ENCODE peak calls at places on chromosome 2, in nine cellular contexts. S, I, A, B, G, P, C, Q and T are unnamed samples.

GRCh38 chr2:102366406-102367112 is 11.0 kb downstream of the IL18R1 start:
- DNase-seq in Q (no peak), I (no peak), P (no peak), A (no peak), G (no peak), S (no peak), C (no peak), B (no peak), T (no peak)

GRCh38 chr2:219001577-219002394 is 8.6 kb upstream of the CRYBA2 start:
- DNase-seq in A (peak; percentile 72), S (peak; percentile 93), G (peak; percentile 86), B (no peak), P (no peak), C (peak; percentile 96), I (peak; percentile 92), Q (no peak), T (no peak)

GRCh38 chr2:65430515-65431416 is 1.6 kb downstream of the SPRED2 start:
- DNase-seq in Q (peak; percentile 77), S (peak; percentile 77), I (peak; percentile 80), A (peak; percentile 58), G (peak; percentile 59), B (peak; percentile 50), C (peak; percentile 78), P (peak; percentile 11), T (peak; percentile 89)

GRCh38 chr2:18156002-18156401 is 277.5 kb downstream of the KCNS3 start:
- DNase-seq in B (no peak), Q (no peak), G (no peak), I (no peak), A (no peak), P (no peak), C (no peak), S (no peak), T (no peak)

GRCh38 chr2:241905716-241906376 is 36.3 kb downstream of the RTP5 start:
- DNase-seq in P (no peak), B (no peak), I (no peak), G (no peak), S (no peak), Q (no peak), C (no peak), A (no peak), T (no peak)

GRCh38 chr2:67574230-67574629 is 177.1 kb downstream of the ETAA1 start:
- DNase-seq in B (no peak), Q (no peak), G (no peak), I (no peak), S (no peak), C (no peak), P (no peak), A (peak; percentile 48), T (no peak)

GRCh38 chr2:65360441-65360840 is 72.0 kb downstream of the SPRED2 start:
- DNase-seq in G (no peak), C (no peak), P (no peak), S (no peak), I (no peak), A (no peak), B (no peak), Q (no peak), T (no peak)

GRCh38 chr2:185567196-185567595 is 171.4 kb upstream of the FSIP2 start:
- DNase-seq in Q (no peak), C (no peak), B (no peak), A (peak; percentile 18), S (no peak), G (no peak), I (no peak), P (no peak), T (no peak)

GRCh38 chr2:170817247-170817998 is 736 bp downstream of the GAD1 start:
- DNase-seq in I (no peak), G (no peak), A (peak; percentile 65), C (no peak), S (no peak), B (no peak), Q (no peak), P (no peak), T (no peak)

GRCh38 chr2:197191948-197192338 is 118.6 kb downstream of the ANKRD44 start:
- DNase-seq in B (no peak), I (no peak), C (no peak), P (no peak), Q (no peak), G (no peak), A (no peak), S (no peak), T (peak; percentile 31)

GRCh38 chr2:17822452-17823117 is 6.3 kb downstream of the MSGN1 start:
- DNase-seq in B (no peak), I (no peak), S (no peak), C (no peak), A (no peak), G (peak; percentile 65), Q (no peak), P (no peak), T (peak; percentile 34)

GRCh38 chr2:98063289-98063688 is 23.7 kb upstream of the VWA3B start:
- DNase-seq in C (no peak), Q (no peak), G (no peak), A (no peak), I (no peak), S (no peak), B (no peak), P (no peak), T (no peak)

GRCh38 chr2:20577495-20578235 is 73.2 kb downstream of the HS1BP3 start:
- DNase-seq in G (peak; percentile 80), C (no peak), S (peak; percentile 35), I (no peak), P (no peak), B (no peak), Q (no peak), A (peak; percentile 97), T (no peak)

GRCh38 chr2:69565431-69565839 is 78.1 kb downstream of the AAK1 start:
- DNase-seq in A (no peak), G (peak; percentile 54), P (no peak), C (peak; percentile 75), B (peak; percentile 42), S (no peak), Q (peak; percentile 44), I (peak; percentile 85), T (peak; percentile 61)
- TF ChIP-seq CTCF in A (peak; percentile 84), G (peak; percentile 71), P (peak; percentile 68), C (peak; percentile 70), B (peak; percentile 33), S (peak; percentile 36), Q (peak; percentile 29), I (peak; percentile 64), T (peak; percentile 92)

GRCh38 chr2:55031505-55031904 is 18.7 kb downstream of the RTN4 start:
- DNase-seq in Q (no peak), A (no peak), G (no peak), S (no peak), C (no peak), I (no peak), P (no peak), B (no peak), T (no peak)

GRCh38 chr2:55035716-55036115 is 14.5 kb downstream of the RTN4 start:
- DNase-seq in C (no peak), S (no peak), P (no peak), G (no peak), Q (no peak), I (no peak), A (no peak), B (no peak), T (no peak)

GRCh38 chr2:55033921-55034320 is 16.3 kb downstream of the RTN4 start:
- DNase-seq in I (no peak), G (no peak), B (no peak), Q (no peak), S (no peak), A (no peak), C (no peak), P (no peak), T (no peak)

GRCh38 chr2:55030766-55031165 is 19.5 kb downstream of the RTN4 start:
- DNase-seq in A (no peak), B (no peak), G (no peak), C (no peak), Q (no peak), I (no peak), P (no peak), S (no peak), T (no peak)

DNA sequence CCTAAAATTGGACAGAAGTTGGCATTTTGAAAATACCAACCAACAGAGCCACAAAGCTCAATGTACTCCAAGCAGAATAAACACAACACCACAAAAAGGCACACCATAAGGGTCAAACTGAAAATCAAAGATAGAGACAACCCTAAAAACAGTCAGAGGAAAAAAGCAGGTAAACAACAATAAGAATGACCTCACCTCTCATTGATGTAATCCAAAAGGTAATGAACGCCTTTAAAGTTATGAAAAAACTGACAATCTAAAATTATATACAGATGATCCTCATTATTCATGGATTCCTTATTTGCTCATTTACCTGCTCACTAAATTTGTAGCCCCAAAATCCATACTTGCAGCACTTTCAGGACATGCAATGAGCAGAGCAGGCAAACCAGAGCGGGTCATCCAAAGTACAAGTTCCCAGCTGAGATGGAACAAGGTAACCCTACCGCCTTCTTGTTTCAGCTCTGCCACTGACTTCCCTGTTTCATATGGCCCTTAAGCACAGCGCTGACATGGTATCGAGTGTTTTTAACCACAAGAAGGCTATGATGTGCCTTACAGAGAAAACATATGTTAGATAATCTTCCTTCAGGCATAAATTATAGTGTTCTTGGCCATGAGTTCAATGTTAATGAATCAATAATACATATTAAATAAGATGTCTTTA is 17.0 kb downstream of the RTN4 start:
- DNase-seq in G (no peak), C (no peak), B (no peak), Q (no peak), A (no peak), I (no peak), P (no peak), S (no peak), T (peak; percentile 56)
- H3K4me1 ChIP-seq in G (no peaks in the 10 kb centered on the region), C (peaks cover 4% of the 10 kb centered on the region), B (no peaks in the 10 kb centered on the region), Q (peaks cover 36% of the 10 kb centered on the region), A (no peaks in the 10 kb centered on the region), I (no peaks in the 10 kb centered on the region), P (peaks cover 67% of the 10 kb centered on the region), S (no peaks in the 10 kb centered on the region), T (peaks cover 23% of the 10 kb centered on the region)

GRCh38 chr2:237438082-237438925 is 24.3 kb upstream of the COL6A3 start:
- DNase-seq in I (no peak), C (peak; percentile 58), B (no peak), S (no peak), P (no peak), G (no peak), A (no peak), Q (no peak), T (no peak)
- TF ChIP-seq CTCF in I (no peak), C (no peak), B (no peak), S (no peak), P (no peak), G (no peak), A (no peak), Q (no peak), T (no peak)

GRCh38 chr2:85577386-85578242 is at the start of gene VAMP8:
- DNase-seq in B (no peak), P (no peak), A (peak; percentile 80), C (peak; percentile 93), Q (peak; percentile 37), G (no peak), S (peak; percentile 94), I (peak; percentile 94), T (peak; percentile 70)

GRCh38 chr2:85580206-85580605 is 2.8 kb downstream of the VAMP8 start:
- DNase-seq in P (no peak), I (no peak), B (no peak), Q (no peak), G (no peak), A (no peak), S (no peak), C (no peak), T (no peak)

GRCh38 chr2:85578243-85579180 is 1.1 kb downstream of the VAMP8 start:
- DNase-seq in P (no peak), S (no peak), G (no peak), Q (peak; percentile 54), C (peak; percentile 57), I (peak; percentile 78), B (no peak), A (no peak), T (peak; percentile 81)

GRCh38 chr2:85577063-85577385 is 362 bp upstream of the VAMP8 start:
- DNase-seq in C (no peak), G (no peak), I (no peak), S (no peak), A (no peak), P (no peak), B (no peak), Q (no peak), T (no peak)

GRCh38 chr2:85579266-85579935 is 2.0 kb downstream of the VAMP8 start:
- DNase-seq in S (no peak), A (no peak), G (no peak), I (no peak), B (no peak), P (no peak), Q (no peak), C (no peak), T (peak; percentile 41)
- H3K4me1 ChIP-seq in S (peaks cover 18% of the 10 kb centered on the region), A (peaks cover 19% of the 10 kb centered on the region), G (no peaks in the 10 kb centered on the region), I (peaks cover 7% of the 10 kb centered on the region), B (no peaks in the 10 kb centered on the region), P (peaks cover 33% of the 10 kb centered on the region), Q (peaks cover 15% of the 10 kb centered on the region), C (peaks cover 23% of the 10 kb centered on the region), T (peaks cover 27% of the 10 kb centered on the region)